ENCODE peak calls at places on chromosomes 2 and 18, in six cellular contexts. H is A549; R is AG04450; E is activated CD4-positive, CD25-positive, alpha-beta regulatory T cell; C is amygdala; Z is activated CD4-positive, alpha-beta T cell treated with anti-CD3 and anti-CD28 coated beads for 24 hours. V is an unnamed sample.

GRCh38 chr2:125227843-125228392 is 1202.8 kb downstream of the CNTNAP5 start:
- DNase-seq in R (no peak), H (no peak), Z (no peak), E (no peak), C (no peak), V (no peak)

GRCh38 chr18:3081558-3081957 is 68.6 kb upstream of the LPIN2 start:
- DNase-seq in R (no peak), C (no peak), H (no peak), E (no peak), Z (no peak), V (no peak)

GRCh38 chr2:154370873-154371272 is 327.6 kb upstream of the KCNJ3 start:
- DNase-seq in R (no peak), Z (no peak), C (no peak), H (no peak), E (no peak), V (no peak)

GRCh38 chr2:40431600-40431955 is 20.3 kb downstream of the SLC8A1 start:
- DNase-seq in Z (no peak), C (no peak), E (no peak), H (no peak), R (peak; percentile 39), V (no peak)

GRCh38 chr18:11751305-11752115 is 62.4 kb downstream of the GNAL start:
- DNase-seq in Z (no peak), E (no peak), H (no peak), C (peak; percentile 23), R (no peak), V (no peak)

GRCh38 chr2:42049411-42050349 is 1.9 kb downstream of the PKDCC start:
- DNase-seq in E (no peak), C (no peak), H (no peak), Z (no peak), R (no peak), V (no peak)

GRCh38 chr2:103153580-103153979 is 391.7 kb downstream of the TMEM182 start:
- DNase-seq in C (no peak), Z (no peak), E (no peak), R (no peak), H (no peak), V (no peak)

GRCh38 chr2:160360089-160360757 is 133.4 kb downstream of the RBMS1 start:
- DNase-seq in R (no peak), Z (no peak), C (no peak), E (no peak), H (no peak), V (no peak)

GRCh38 chr18:3875376-3875775 is 425.4 kb downstream of the TGIF1 start:
- DNase-seq in R (no peak), E (no peak), C (no peak), H (no peak), Z (no peak), V (no peak)

GRCh38 chr2:144541411-144541810 is 21.5 kb upstream of the ZEB2 start:
- DNase-seq in C (no peak), Z (no peak), H (no peak), E (no peak), R (no peak), V (no peak)

GRCh38 chr2:106342801-106343200 is 125.4 kb downstream of the RGPD3 start:
- DNase-seq in E (no peak), H (no peak), C (no peak), Z (no peak), R (no peak), V (no peak)

GRCh38 chr2:26245231-26245732 is 543 bp downstream of the HADHB start:
- DNase-seq in R (no peak), Z (peak; percentile 29), H (peak; percentile 21), E (peak; percentile 39), C (peak; percentile 59), V (no peak)

GRCh38 chr2:235149240-235149641 is 197.4 kb downstream of the SH3BP4 start:
- DNase-seq in H (no peak), C (peak; percentile 76), R (no peak), E (no peak), Z (no peak), V (no peak)

GRCh38 chr2:62934501-62934900 is 116.1 kb upstream of the OTX1 start:
- DNase-seq in Z (no peak), E (no peak), R (no peak), C (no peak), H (no peak), V (no peak)

GRCh38 chr2:233983445-233983844 is 66.3 kb downstream of the TRPM8 start:
- DNase-seq in R (no peak), C (no peak), H (no peak), Z (no peak), E (no peak), V (no peak)

GRCh38 chr18:49677081-49677480 is 115.2 kb downstream of the LIPG start:
- DNase-seq in Z (no peak), E (no peak), C (no peak), H (no peak), R (no peak), V (no peak)

GRCh38 chr18:48405108-48405507 is 4.1 kb downstream of the ZBTB7C start:
- DNase-seq in R (no peak), Z (no peak), H (no peak), E (no peak), C (no peak), V (no peak)

GRCh38 chr2:166314022-166314759 is 61.6 kb downstream of the SCN9A start:
- DNase-seq in H (no peak), Z (no peak), E (no peak), R (peak; percentile 72), C (no peak), V (no peak)

GRCh38 chr2:189582140-189582825 is 1.7 kb upstream of the SLC40A1 start:
- DNase-seq in E (no peak), C (no peak), Z (no peak), H (no peak), R (no peak), V (no peak)

GRCh38 chr2:74501335-74502071 is 2.1 kb upstream of the LBX2 start:
- DNase-seq in R (no peak), E (no peak), H (no peak), Z (no peak), C (no peak), V (no peak)

GRCh38 chr18:49476664-49477411 is 10.2 kb downstream of the C18orf32 start:
- DNase-seq in C (no peak), Z (no peak), R (peak; percentile 34), E (no peak), H (peak; percentile 17), V (no peak)

GRCh38 chr2:114442545-114442944 is at the start of gene DPP10:
- DNase-seq in E (no peak), C (peak; percentile 31), H (no peak), R (no peak), Z (no peak), V (no peak)

GRCh38 chr2:9813312-9814128 is 29.8 kb upstream of the TAF1B start:
- DNase-seq in R (no peak), Z (peak; percentile 62), E (peak; percentile 57), C (peak; percentile 52), H (peak; percentile 86), V (peak; percentile 50)

GRCh38 chr2:224931956-224932355 is 110.3 kb downstream of the DOCK10 start:
- DNase-seq in E (no peak), C (no peak), Z (no peak), R (no peak), H (no peak), V (no peak)

GRCh38 chr2:33317369-33318015 is 159.0 kb upstream of the RASGRP3 start:
- DNase-seq in C (no peak), R (no peak), H (no peak), E (no peak), Z (no peak), V (no peak)

GRCh38 chr18:79402209-79402576 is 6.5 kb downstream of the NFATC1 start:
- DNase-seq in R (no peak), Z (no peak), E (no peak), H (no peak), C (no peak), V (no peak)

GRCh38 chr2:20578895-20579825 is 71.7 kb downstream of the HS1BP3 start:
- DNase-seq in E (no peak), C (peak; percentile 79), H (peak; percentile 89), Z (no peak), R (peak; percentile 95), V (peak; percentile 46)

GRCh38 chr18:46759885-46760284 is 3.0 kb upstream of the ST8SIA5 start:
- DNase-seq in R (no peak), C (no peak), E (no peak), Z (no peak), H (no peak), V (no peak)

GRCh38 chr2:220789961-220790360 is 782.1 kb downstream of the EPHA4 start:
- DNase-seq in Z (no peak), E (no peak), C (no peak), H (no peak), R (no peak), V (no peak)

GRCh38 chr18:39870586-39870985 is 2084.4 kb upstream of the PIK3C3 start:
- DNase-seq in E (no peak), Z (no peak), C (no peak), H (no peak), R (no peak), V (no peak)

GRCh38 chr2:8609357-8609804 is 72.5 kb upstream of the ID2 start:
- DNase-seq in H (no peak), C (no peak), Z (no peak), E (no peak), R (no peak), V (no peak)

GRCh38 chr2:118843492-118844132 is 3.8 kb downstream of the EN1 start:
- DNase-seq in R (no peak), E (no peak), H (no peak), C (no peak), Z (no peak), V (no peak)